ENCODE peak calls at places on chromosomes 11 and 22, in five cellular contexts. P, L, J, E and V are unnamed samples.

GRCh38 chr22:20918663-20919220 is 1.5 kb downstream of the CRKL start:
- DNase-seq in P (no peak), L (no peak), J (no peak), E (no peak), V (no peak)

GRCh38 chr22:22702159-22702873 is 57.9 kb downstream of the GGTLC2 start:
- DNase-seq in P (no peak), L (peak), J (no peak), E (no peak), V (no peak)

GRCh38 chr11:102534261-102534872 is 3.8 kb upstream of the MMP7 start:
- DNase-seq in P (no peak), L (no peak), J (no peak), E (no peak), V (no peak)

GRCh38 chr11:69131644-69132300 is 24.0 kb upstream of the SMIM38 start:
- DNase-seq in P (no peak), L (peak), J (no peak), E (no peak), V (no peak)

GRCh38 chr11:84645988-84646689 is 981.0 kb downstream of the DLG2 start:
- DNase-seq in P (no peak), L (no peak), J (no peak), E (no peak), V (no peak)

GRCh38 chr11:103699216-103699615 is 337.2 kb upstream of the DDI1 start:
- DNase-seq in P (no peak), L (no peak), J (no peak), E (no peak), V (no peak)

GRCh38 chr22:40023226-40023925 is 28.6 kb downstream of the FAM83F start:
- DNase-seq in P (no peak), L (peak), J (no peak), E (no peak), V (no peak)

GRCh38 chr11:93751001-93751400 is 9.5 kb downstream of the C11orf54 start:
- DNase-seq in P (no peak), L (no peak), J (no peak), E (no peak), V (no peak)

GRCh38 chr22:28882878-28883656 is at the start of gene ZNRF3:
- DNase-seq in P (peak), L (peak), J (peak), E (peak), V (peak)

GRCh38 chr22:45246060-45246985 is 5.6 kb upstream of the KIAA0930 start:
- DNase-seq in P (no peak), L (peak), J (no peak), E (no peak), V (no peak)

GRCh38 chr22:30968015-30968923 is at the start of gene MORC2:
- DNase-seq in P (no peak), L (no peak), J (no peak), E (no peak), V (no peak)

GRCh38 chr11:85171648-85172257 is 455.4 kb downstream of the DLG2 start:
- DNase-seq in P (no peak), L (peak), J (no peak), E (no peak), V (no peak)

GRCh38 chr11:134120921-134121526 is 52.2 kb downstream of the JAM3 start:
- DNase-seq in P (no peak), L (peak), J (no peak), E (no peak), V (no peak)

GRCh38 chr11:116357769-116358544 is 414.8 kb downstream of the BUD13 start:
- DNase-seq in P (no peak), L (peak), J (no peak), E (no peak), V (no peak)

GRCh38 chr22:39237276-39238123 is 7.3 kb downstream of the PDGFB start:
- DNase-seq in P (no peak), L (peak), J (no peak), E (no peak), V (no peak)

GRCh38 chr11:47003180-47003877 is 66.8 kb downstream of the CSTPP1 start:
- DNase-seq in P (no peak), L (peak), J (no peak), E (no peak), V (no peak)

GRCh38 chr11:119721129-119722120 is 7.6 kb downstream of the NECTIN1 start:
- DNase-seq in P (no peak), L (peak), J (no peak), E (no peak), V (no peak)

GRCh38 chr11:69999721-70000120 is 78.4 kb upstream of the ANO1 start:
- DNase-seq in P (no peak), L (no peak), J (no peak), E (no peak), V (no peak)

GRCh38 chr11:76598426-76598839 is 72.1 kb downstream of the LRRC32 start:
- DNase-seq in P (peak), L (peak), J (peak), E (no peak), V (no peak)

GRCh38 chr11:23490557-23491235 is 630.4 kb upstream of the CCDC179 start:
- DNase-seq in P (no peak), L (no peak), J (no peak), E (no peak), V (no peak)

GRCh38 chr11:95512682-95513081 is 276.9 kb downstream of the FAM76B start:
- DNase-seq in P (no peak), L (peak), J (no peak), E (no peak), V (no peak)

GRCh38 chr11:112513936-112514716 is 253.5 kb upstream of the PLET1 start:
- DNase-seq in P (no peak), L (no peak), J (no peak), E (no peak), V (no peak)

GRCh38 chr11:128667873-128668272 is 26.0 kb upstream of the FLI1 start:
- DNase-seq in P (no peak), L (no peak), J (no peak), E (no peak), V (no peak)

GRCh38 chr11:35237860-35238715 is 99.1 kb downstream of the CD44 start:
- DNase-seq in P (peak), L (no peak), J (peak), E (peak), V (peak)

GRCh38 chr11:21774212-21774611 is 418.7 kb upstream of the ANO5 start:
- DNase-seq in P (no peak), L (peak), J (no peak), E (no peak), V (no peak)

GRCh38 chr11:2325719-2326118 is 23.9 kb downstream of the TSPAN32 start:
- DNase-seq in P (no peak), L (peak), J (no peak), E (no peak), V (no peak)

GRCh38 chr11:36372101-36372767 is 76.1 kb downstream of the PRR5L start:
- DNase-seq in P (no peak), L (no peak), J (no peak), E (no peak), V (no peak)

GRCh38 chr11:127609025-127609788 is 608.6 kb upstream of the KIRREL3 start:
- DNase-seq in P (no peak), L (no peak), J (no peak), E (no peak), V (no peak)

GRCh38 chr22:38739300-38740055 is 16.3 kb downstream of the SUN2 start:
- DNase-seq in P (no peak), L (peak), J (no peak), E (no peak), V (no peak)

GRCh38 chr11:117985953-117986887 is at the start of gene IL10RA:
- DNase-seq in P (peak), L (peak), J (peak), E (peak), V (peak)

GRCh38 chr11:4851033-4851432 is 2.0 kb upstream of the OR51S1 start:
- DNase-seq in P (no peak), L (no peak), J (no peak), E (no peak), V (no peak)